ENCODE peak calls at places on chromosomes 11 and 22, in eight cellular contexts. G is ovary; B is esophagus squamous epithelium; Q is adrenal gland; P is uterus; X is prostate gland; F is IMR-90; W is CD8-positive, alpha-beta T cell. V is an unnamed sample.
A peak's percentile ranks its signal among the peaks of the same experiment; 100 is the strongest.

GRCh38 chr11:126893796-126894195 is 106.8 kb downstream of the KIRREL3 start:
- DNase-seq in G (no peak), B (no peak), Q (no peak), P (no peak), X (no peak), F (no peak), W (no peak), V (no peak)

GRCh38 chr11:65541093-65542010 is 16.5 kb downstream of the SCYL1 start:
- DNase-seq in G (no peak), B (no peak), Q (no peak), P (no peak), X (no peak), F (no peak), W (no peak), V (no peak)

GRCh38 chr11:2298131-2298794 is 3.5 kb downstream of the C11orf21 start:
- DNase-seq in G (no peak), B (no peak), Q (no peak), P (no peak), X (no peak), F (no peak), W (no peak), V (no peak)

GRCh38 chr22:32204856-32205722 is at the start of gene RFPL2:
- DNase-seq in G (no peak), B (no peak), Q (no peak), P (no peak), X (no peak), F (peak; percentile 1), W (no peak), V (no peak)

GRCh38 chr11:117662870-117663269 is 134.1 kb downstream of the DSCAML1 start:
- DNase-seq in G (no peak), B (no peak), Q (no peak), P (no peak), X (no peak), F (no peak), W (no peak), V (no peak)

GRCh38 chr22:25348391-25348790 is 129.0 kb downstream of the CRYBB2 start:
- DNase-seq in G (no peak), B (no peak), Q (no peak), P (no peak), X (no peak), F (no peak), W (no peak), V (no peak)

GRCh38 chr11:64251722-64251985 is 324 bp downstream of the PLCB3 start:
- DNase-seq in G (no peak), B (no peak), Q (no peak), P (no peak), X (no peak), F (no peak), W (no peak), V (no peak)

GRCh38 chr11:100687032-100687629 is at the start of gene ARHGAP42:
- DNase-seq in G (peak; percentile 63), B (no peak), Q (peak; percentile 62), P (peak; percentile 69), X (peak; percentile 49), F (peak; percentile 48), W (peak; percentile 2), V (no peak)

GRCh38 chr22:29310065-29310862 is 3.8 kb downstream of the GAS2L1 start:
- DNase-seq in G (no peak), B (no peak), Q (peak; percentile 34), P (no peak), X (peak; percentile 45), F (no peak), W (no peak), V (no peak)

GRCh38 chr11:59172345-59173079 is 580 bp downstream of the DTX4 start:
- DNase-seq in G (peak; percentile 52), B (no peak), Q (no peak), P (peak; percentile 35), X (no peak), F (no peak), W (no peak), V (no peak)

GRCh38 chr11:114953039-114953438 is 274.7 kb downstream of the NXPE2 start:
- DNase-seq in G (no peak), B (no peak), Q (no peak), P (no peak), X (no peak), F (no peak), W (no peak), V (no peak)

GRCh38 chr11:117814766-117815261 is 9.7 kb downstream of the FXYD2 start:
- DNase-seq in G (peak; percentile 47), B (no peak), Q (peak; percentile 78), P (peak; percentile 69), X (peak; percentile 46), F (no peak), W (peak; percentile 77), V (peak; percentile 72)

GRCh38 chr11:68707527-68707926 is 23.2 kb downstream of the GAL start:
- DNase-seq in G (no peak), B (no peak), Q (no peak), P (no peak), X (no peak), F (no peak), W (no peak), V (no peak)

GRCh38 chr22:43151251-43152000 is at the start of gene TSPO:
- DNase-seq in G (peak; percentile 80), B (no peak), Q (peak; percentile 88), P (peak; percentile 79), X (peak; percentile 78), F (peak; percentile 19), W (peak; percentile 56), V (peak; percentile 55)

GRCh38 chr11:24391165-24391564 is 105.7 kb upstream of the LUZP2 start:
- DNase-seq in G (no peak), B (no peak), Q (no peak), P (no peak), X (no peak), F (peak; percentile 87), W (no peak), V (no peak)

GRCh38 chr22:27372969-27373670 is 428.4 kb downstream of the MN1 start:
- DNase-seq in G (no peak), B (no peak), Q (no peak), P (no peak), X (peak; percentile 72), F (no peak), W (no peak), V (no peak)

DNA sequence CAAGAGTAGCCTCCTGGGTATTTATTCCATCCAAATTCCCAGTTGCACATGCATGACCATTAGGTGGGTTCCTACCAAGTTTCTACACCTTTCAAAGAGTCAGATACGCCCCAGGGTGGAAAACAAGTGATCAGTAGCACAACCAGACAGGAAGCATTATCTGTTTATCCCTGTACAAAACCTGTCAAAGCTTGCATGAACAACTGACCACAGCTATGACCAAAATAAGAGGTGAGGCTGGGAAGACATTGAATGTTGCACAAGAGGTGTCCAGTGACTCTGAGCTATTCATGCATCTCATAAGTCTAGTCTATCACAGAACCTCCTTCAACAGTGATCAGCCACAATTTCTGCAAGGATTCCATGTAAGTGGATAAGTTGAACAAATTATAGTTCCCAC is 28.1 kb upstream of the TMEM45B start:
- DNase-seq in G (no peak), B (no peak), Q (no peak), P (no peak), X (no peak), F (no peak), W (no peak), V (no peak)
- H3K4me1 ChIP-seq in G (no peaks in the 10 kb centered on the region), B (no peaks in the 10 kb centered on the region), Q (no peaks in the 10 kb centered on the region), P (no peaks in the 10 kb centered on the region), X (no peaks in the 10 kb centered on the region), F (no peaks in the 10 kb centered on the region), W (no peaks in the 10 kb centered on the region), V (no peaks in the 10 kb centered on the region)

DNA sequence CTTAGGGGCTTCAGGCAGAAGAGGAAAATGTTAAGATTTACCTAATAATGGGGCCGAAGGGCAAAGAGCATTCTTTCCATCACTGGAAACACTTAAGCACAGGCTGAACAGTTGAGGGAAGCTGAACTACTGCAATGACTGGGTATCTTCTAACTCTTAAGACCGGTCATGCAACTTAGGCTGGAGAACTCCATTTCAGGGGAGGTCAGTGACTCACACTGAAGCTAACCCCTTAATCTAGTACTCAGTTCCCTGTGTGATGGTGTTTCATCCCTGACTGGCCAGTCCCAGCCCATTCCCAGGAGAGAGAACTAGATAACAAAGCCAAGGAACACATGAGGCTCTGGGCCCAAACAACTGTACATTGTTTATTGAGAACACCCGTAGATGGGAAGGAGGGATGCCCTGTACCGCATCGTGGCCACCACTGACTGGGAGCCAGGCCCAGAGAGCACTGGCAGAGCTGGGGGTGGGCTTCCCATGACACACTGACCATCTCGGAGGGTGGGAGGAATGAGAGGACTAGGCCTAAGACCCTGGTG is 10.5 kb downstream of the RPL27A start:
- DNase-seq in G (no peak), B (no peak), Q (no peak), P (peak; percentile 2), X (no peak), F (peak; percentile 57), W (no peak), V (no peak)
- H3K36me3 ChIP-seq in G (no peaks in the 10 kb centered on the region), B (peaks cover 39% of the 10 kb centered on the region), Q (no peaks in the 10 kb centered on the region), P (no peaks in the 10 kb centered on the region), X (peaks cover 5% of the 10 kb centered on the region), F (peaks cover 60% of the 10 kb centered on the region), W (no peaks in the 10 kb centered on the region), V (no peaks in the 10 kb centered on the region)

GRCh38 chr22:41862160-41862529 is 29.2 kb downstream of the SREBF2 start:
- DNase-seq in G (no peak), B (no peak), Q (no peak), P (no peak), X (no peak), F (peak; percentile 23), W (peak; percentile 26), V (no peak)

GRCh38 chr22:41862530-41863266 is 29.8 kb downstream of the SREBF2 start:
- DNase-seq in G (no peak), B (no peak), Q (no peak), P (no peak), X (no peak), F (peak; percentile 25), W (no peak), V (no peak)

GRCh38 chr22:41856484-41856883 is 23.6 kb downstream of the SREBF2 start:
- DNase-seq in G (no peak), B (no peak), Q (no peak), P (no peak), X (no peak), F (no peak), W (no peak), V (no peak)

GRCh38 chr22:41857160-41857859 is 24.4 kb downstream of the SREBF2 start:
- DNase-seq in G (no peak), B (no peak), Q (peak; percentile 69), P (no peak), X (peak; percentile 29), F (peak; percentile 72), W (peak; percentile 56), V (peak; percentile 63)

GRCh38 chr22:41857860-41858199 is 24.9 kb downstream of the SREBF2 start:
- DNase-seq in G (no peak), B (no peak), Q (no peak), P (no peak), X (no peak), F (no peak), W (no peak), V (no peak)
- H3K4me1 ChIP-seq in G (peaks cover 5% of the 10 kb centered on the region), B (peaks cover 26% of the 10 kb centered on the region), Q (peaks cover 37% of the 10 kb centered on the region), P (no peaks in the 10 kb centered on the region), X (no peaks in the 10 kb centered on the region), F (peaks cover 12% of the 10 kb centered on the region), W (peaks cover 35% of the 10 kb centered on the region), V (peaks cover 37% of the 10 kb centered on the region)

DNA sequence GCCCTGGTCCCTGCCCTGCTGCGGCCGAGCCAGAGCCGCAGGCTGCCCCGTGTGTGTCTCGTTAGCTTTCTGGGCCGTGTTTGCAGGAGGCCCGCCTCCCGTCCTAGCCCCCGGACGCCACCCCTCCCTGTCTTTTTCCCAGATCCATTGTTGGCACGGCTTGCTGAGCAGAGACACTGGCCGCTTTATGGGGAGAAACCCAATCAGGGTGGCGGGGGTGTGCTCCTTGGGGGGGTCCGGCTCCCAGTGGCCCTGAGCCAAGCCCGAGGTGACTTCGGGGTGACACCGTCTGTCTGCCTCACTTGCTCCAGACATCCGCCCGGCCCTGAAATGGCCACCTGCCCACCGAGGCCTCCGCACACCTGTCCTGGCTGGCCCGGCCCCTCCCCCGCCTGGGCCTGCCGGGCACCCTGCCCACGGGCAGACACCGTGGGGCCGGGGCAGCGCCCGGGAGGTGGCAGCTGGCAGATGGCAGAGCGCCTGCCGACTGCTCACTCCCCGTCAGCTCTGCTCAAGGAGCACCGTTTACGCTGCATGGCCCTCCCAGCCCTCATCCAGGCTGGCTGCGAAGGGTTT is 43.1 kb upstream of the PPARA start:
- DNase-seq in G (peak; percentile 71), B (no peak), Q (peak; percentile 77), P (peak; percentile 66), X (peak; percentile 88), F (no peak), W (no peak), V (no peak)
- H3K36me3 ChIP-seq in G (no peaks in the 10 kb centered on the region), B (peaks cover 11% of the 10 kb centered on the region), Q (no peaks in the 10 kb centered on the region), P (no peaks in the 10 kb centered on the region), X (peaks cover 9% of the 10 kb centered on the region), F (peaks cover 69% of the 10 kb centered on the region), W (no peaks in the 10 kb centered on the region), V (peaks cover 5% of the 10 kb centered on the region)

V was measured in effector memory CD4-positive, alpha-beta T cell.